ENCODE peak calls at places on chromosome 20, in nine cellular contexts. G is GM23248, Z is HCT116, B is GM23338, S is PC-3, D is neuronal stem cell, U is PC-9, V is endothelial cell of umbilical vein, J is mammary epithelial cell. T is an unnamed sample.

GRCh38 chr20:53045941-53046340 is 73.8 kb downstream of the TSHZ2 start:
- DNase-seq in G (no peak), Z (no peak), B (no peak), S (no peak), D (no peak), U (no peak), V (no peak), J (no peak), T (no peak)

GRCh38 chr20:54860716-54861115 is 385.3 kb downstream of the DOK5 start:
- DNase-seq in G (no peak), Z (no peak), B (no peak), S (no peak), D (no peak), U (no peak), V (no peak), J (no peak), T (peak; percentile 5)

GRCh38 chr20:13552061-13552460 is 86.7 kb downstream of the TASP1 start:
- DNase-seq in G (peak; percentile 54), Z (no peak), B (no peak), S (peak; percentile 95), D (no peak), U (no peak), V (no peak), J (no peak), T (no peak)

GRCh38 chr20:53916173-53916512 is 154.3 kb downstream of the BCAS1 start:
- DNase-seq in G (no peak), Z (no peak), B (no peak), S (no peak), D (no peak), U (no peak), V (no peak), J (no peak), T (no peak)

GRCh38 chr20:36957875-36958667 is 6.6 kb upstream of the SAMHD1 start:
- DNase-seq in G (no peak), Z (no peak), B (no peak), S (no peak), D (no peak), U (no peak), V (no peak), J (no peak), T (no peak)

GRCh38 chr20:59139998-59140397 is 23.6 kb upstream of the ZNF831 start:
- DNase-seq in G (no peak), Z (no peak), B (no peak), S (no peak), D (no peak), U (no peak), V (no peak), J (no peak), T (no peak)

GRCh38 chr20:61267241-61267640 is 15.2 kb downstream of the CDH4 start:
- DNase-seq in G (no peak), Z (no peak), B (no peak), S (no peak), D (no peak), U (no peak), V (no peak), J (no peak), T (no peak)

GRCh38 chr20:44019638-44020335 is 105.1 kb downstream of the TOX2 start:
- DNase-seq in G (peak; percentile 40), Z (no peak), B (no peak), S (peak; percentile 45), D (no peak), U (no peak), V (peak; percentile 33), J (no peak), T (peak; percentile 23)

GRCh38 chr20:17560344-17561074 is 9.4 kb upstream of the DSTN start:
- DNase-seq in G (no peak), Z (no peak), B (no peak), S (peak; percentile 4), D (no peak), U (no peak), V (no peak), J (no peak), T (no peak)

GRCh38 chr20:17856024-17856564 is 112.5 kb downstream of the SNX5 start:
- DNase-seq in G (no peak), Z (no peak), B (no peak), S (peak; percentile 57), D (no peak), U (no peak), V (no peak), J (peak; percentile 75), T (no peak)

GRCh38 chr20:23606652-23607049 is 934 bp upstream of the CST9 start:
- DNase-seq in G (peak; percentile 87), Z (peak; percentile 54), B (peak; percentile 94), S (peak; percentile 88), D (peak; percentile 52), U (peak; percentile 67), V (peak; percentile 67), J (peak; percentile 61), T (peak; percentile 86)

GRCh38 chr20:45445805-45446562 is 23.6 kb upstream of the WFDC2 start:
- DNase-seq in G (peak; percentile 45), Z (peak; percentile 45), B (peak; percentile 75), S (peak; percentile 76), D (no peak), U (no peak), V (no peak), J (peak; percentile 20), T (peak; percentile 32)

GRCh38 chr20:34309691-34310090 is 6.5 kb upstream of the AHCY start:
- DNase-seq in G (no peak), Z (no peak), B (no peak), S (no peak), D (no peak), U (no peak), V (no peak), J (no peak), T (no peak)

GRCh38 chr20:38184098-38184497 is 19.0 kb upstream of the TGM2 start:
- DNase-seq in G (no peak), Z (no peak), B (no peak), S (peak; percentile 98), D (no peak), U (peak; percentile 98), V (peak; percentile 12), J (peak; percentile 60), T (no peak)
- H2AFZ ChIP-seq in G (no peak overlapping the region), Z (peak overlapping the region; percentile 49), B (no peak overlapping the region), S (no peak overlapping the region), D (no peak overlapping the region), U (no peak overlapping the region), V (no peak overlapping the region), J (no peak overlapping the region), T (no peak overlapping the region)

GRCh38 chr20:35735828-35736470 is 6.1 kb downstream of the RBM39 start:
- DNase-seq in G (peak; percentile 56), Z (no peak), B (no peak), S (no peak), D (no peak), U (no peak), V (no peak), J (no peak), T (no peak)
- H3K4me3 ChIP-seq in G (peak overlapping the region; percentile 41), Z (no peak overlapping the region), B (no peak overlapping the region), S (peak overlapping the region; percentile 15), D (no peak overlapping the region), U (no peak overlapping the region), V (no peak overlapping the region), J (no peak overlapping the region), T (no peak overlapping the region)

DNA sequence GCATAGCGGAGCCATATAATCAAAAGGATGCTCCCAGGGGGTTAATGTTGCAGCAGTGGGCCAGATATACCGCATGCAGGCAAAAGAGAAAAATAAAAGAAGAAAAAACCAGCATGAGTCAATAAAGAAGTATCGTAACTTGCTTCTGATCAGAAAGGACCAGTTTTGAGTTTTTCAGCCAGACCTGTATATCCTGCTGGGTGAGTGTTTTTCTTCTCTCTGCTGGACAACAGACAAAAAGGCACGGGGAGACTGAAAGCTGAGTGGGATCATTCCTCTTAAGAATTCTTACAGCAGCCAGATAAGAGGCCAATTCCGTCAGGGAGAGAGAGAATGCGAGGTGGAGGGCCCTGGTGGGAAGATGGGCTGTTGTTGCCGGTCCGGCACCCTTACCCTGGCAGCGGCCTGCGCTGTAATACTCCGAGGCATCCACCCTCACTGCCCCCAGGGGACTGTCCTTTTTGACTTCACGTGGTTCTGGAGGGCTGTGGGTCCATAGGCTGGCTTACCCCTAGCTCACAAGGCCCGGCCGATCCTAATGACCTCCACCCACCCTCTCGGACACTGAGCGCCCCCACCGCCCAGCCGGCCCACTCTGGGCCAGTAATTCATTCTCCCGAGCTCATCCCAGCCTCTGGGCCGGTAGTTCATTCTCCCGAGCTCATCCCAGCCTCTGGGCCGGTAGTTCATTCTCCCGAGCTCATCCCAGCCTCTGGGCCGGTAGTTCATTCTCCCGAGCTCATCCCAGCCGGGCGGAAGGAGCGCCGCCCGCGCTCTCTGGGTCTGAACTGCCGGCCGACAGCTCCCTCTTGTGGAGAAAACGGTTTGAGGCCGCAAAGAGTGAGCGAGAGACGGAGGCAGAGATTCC is 118.4 kb upstream of the SIRPA start:
- DNase-seq in G (peak; percentile 90), Z (peak; percentile 79), B (peak; percentile 92), S (peak; percentile 95), D (peak; percentile 88), U (peak; percentile 86), V (peak; percentile 81), J (peak; percentile 80), T (peak; percentile 93)
- H2AFZ ChIP-seq in G (peak overlapping the region; percentile 83), Z (no peak overlapping the region), B (peak overlapping the region; percentile 72), S (peak overlapping the region; percentile 63), D (peak overlapping the region; percentile 90), U (peak overlapping the region; percentile 74), V (peak overlapping the region; percentile 88), J (peak overlapping the region; percentile 68), T (peak overlapping the region; percentile 78)

GRCh38 chr20:1324598-1325172 is 4.3 kb downstream of the SDCBP2 start:
- DNase-seq in G (peak; percentile 92), Z (no peak), B (no peak), S (peak; percentile 66), D (no peak), U (no peak), V (peak; percentile 81), J (no peak), T (no peak)

GRCh38 chr20:1322511-1323245 is 6.3 kb downstream of the SDCBP2 start:
- DNase-seq in G (peak; percentile 98), Z (no peak), B (no peak), S (peak; percentile 85), D (no peak), U (no peak), V (peak; percentile 99), J (peak; percentile 47), T (no peak)

GRCh38 chr20:1323256-1323655 is 5.7 kb downstream of the SDCBP2 start:
- DNase-seq in G (peak; percentile 74), Z (no peak), B (no peak), S (no peak), D (no peak), U (no peak), V (no peak), J (no peak), T (no peak)

GRCh38 chr20:1325173-1326030 is 3.5 kb downstream of the SDCBP2 start:
- DNase-seq in G (peak; percentile 98), Z (peak; percentile 88), B (peak; percentile 96), S (peak; percentile 98), D (peak; percentile 94), U (peak; percentile 88), V (peak; percentile 97), J (peak; percentile 92), T (peak; percentile 97)

DNA sequence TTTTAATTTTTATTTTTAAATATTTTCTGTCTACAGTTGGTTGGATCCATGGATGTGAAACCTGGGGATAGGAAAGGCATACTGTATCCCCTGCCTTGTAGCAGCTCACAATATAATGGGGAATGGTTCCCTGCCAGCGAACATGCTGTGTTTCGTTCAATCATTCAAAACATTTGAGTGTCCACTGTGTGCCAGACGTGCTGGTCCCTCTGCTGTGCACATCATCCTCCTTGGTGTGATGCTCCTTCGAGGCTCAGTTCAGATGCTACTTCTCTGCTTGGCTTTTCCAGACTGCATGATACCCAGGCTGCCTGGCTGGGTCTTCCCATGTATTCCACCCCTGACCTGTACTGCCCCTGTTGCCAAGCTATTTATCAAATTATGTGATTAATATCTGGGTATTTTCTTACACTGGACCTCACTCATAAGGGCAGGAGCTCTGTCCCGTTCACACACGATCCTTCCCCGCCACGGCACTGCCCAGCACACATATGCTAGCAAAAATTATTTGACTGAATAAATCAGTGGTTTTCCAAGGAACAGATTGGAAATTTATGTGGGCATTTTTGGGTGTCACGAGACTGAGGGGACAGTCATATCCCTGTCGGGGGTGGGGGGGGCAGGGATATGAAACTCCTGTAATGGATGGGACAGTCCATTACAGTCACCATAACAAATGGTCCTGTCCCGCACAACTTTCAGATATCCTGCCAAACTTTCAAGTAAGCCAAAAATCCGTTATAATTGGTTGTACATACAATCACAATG is 4.9 kb downstream of the SDCBP2 start:
- DNase-seq in G (no peak), Z (no peak), B (no peak), S (no peak), D (no peak), U (no peak), V (peak; percentile 40), J (no peak), T (no peak)
- H3K4me3 ChIP-seq in G (peak overlapping the region; percentile 95), Z (peak overlapping the region; percentile 93), B (no peak overlapping the region), S (peak overlapping the region; percentile 74), D (no peak overlapping the region), U (no peak overlapping the region), V (peak overlapping the region; percentile 39), J (no peak overlapping the region), T (no peak overlapping the region)

T was measured in neural progenitor cell.